ENCODE peak calls at places on chromosomes 16 and 17, in nine cellular contexts. One of them, this sample, is unnamed.

GRCh38 chr17:21373034-21373433 is 3.1 kb upstream of the KCNJ12 start:
- DNase-seq in breast epithelium: no peak
- DNase-seq in HCT116: no peak
- DNase-seq in H54: no peak
- DNase-seq in transverse colon: no peak
- DNase-seq in A549: no peak
- DNase-seq in GM12892: no peak
- DNase-seq in sigmoid colon: no peak
- DNase-seq in heart left ventricle: no peak
- DNase-seq in this sample: no peak

GRCh38 chr16:57534881-57535658 is 1.3 kb downstream of the CCDC102A start:
- DNase-seq in breast epithelium: peak; percentile 29
- DNase-seq in HCT116: no peak
- DNase-seq in H54: no peak
- DNase-seq in transverse colon: no peak
- DNase-seq in A549: no peak
- DNase-seq in GM12892: no peak
- DNase-seq in sigmoid colon: peak; percentile 64
- DNase-seq in heart left ventricle: no peak
- DNase-seq in this sample: no peak

GRCh38 chr16:79171504-79172240 is 428.9 kb downstream of the MAF start:
- DNase-seq in breast epithelium: no peak
- DNase-seq in HCT116: no peak
- DNase-seq in H54: no peak
- DNase-seq in transverse colon: no peak
- DNase-seq in A549: no peak
- DNase-seq in GM12892: no peak
- DNase-seq in sigmoid colon: no peak
- DNase-seq in heart left ventricle: no peak
- DNase-seq in this sample: no peak

GRCh38 chr17:6064855-6065254 is 5.3 kb upstream of the WSCD1 start:
- DNase-seq in breast epithelium: no peak
- DNase-seq in HCT116: no peak
- DNase-seq in H54: no peak
- DNase-seq in transverse colon: no peak
- DNase-seq in A549: no peak
- DNase-seq in GM12892: no peak
- DNase-seq in sigmoid colon: no peak
- DNase-seq in heart left ventricle: no peak
- DNase-seq in this sample: no peak

GRCh38 chr17:57707892-57708291 is 37.2 kb downstream of the CCDC182 start:
- DNase-seq in breast epithelium: no peak
- DNase-seq in HCT116: no peak
- DNase-seq in H54: no peak
- DNase-seq in transverse colon: no peak
- DNase-seq in A549: no peak
- DNase-seq in GM12892: no peak
- DNase-seq in sigmoid colon: no peak
- DNase-seq in heart left ventricle: no peak
- DNase-seq in this sample: peak; percentile 42

GRCh38 chr17:48893646-48894508 is 1.3 kb downstream of the ATP5MC1 start:
- DNase-seq in breast epithelium: no peak
- DNase-seq in HCT116: no peak
- DNase-seq in H54: no peak
- DNase-seq in transverse colon: no peak
- DNase-seq in A549: no peak
- DNase-seq in GM12892: no peak
- DNase-seq in sigmoid colon: no peak
- DNase-seq in heart left ventricle: no peak
- DNase-seq in this sample: no peak

GRCh38 chr17:57195790-57196460 is 60.4 kb upstream of the MSI2 start:
- DNase-seq in breast epithelium: peak; percentile 54
- DNase-seq in HCT116: no peak
- DNase-seq in H54: no peak
- DNase-seq in transverse colon: no peak
- DNase-seq in A549: no peak
- DNase-seq in GM12892: no peak
- DNase-seq in sigmoid colon: no peak
- DNase-seq in heart left ventricle: no peak
- DNase-seq in this sample: no peak

GRCh38 chr16:53726625-53727024 is 22.7 kb downstream of the FTO start:
- DNase-seq in breast epithelium: no peak
- DNase-seq in HCT116: no peak
- DNase-seq in H54: no peak
- DNase-seq in transverse colon: no peak
- DNase-seq in A549: no peak
- DNase-seq in GM12892: no peak
- DNase-seq in sigmoid colon: no peak
- DNase-seq in heart left ventricle: no peak
- DNase-seq in this sample: no peak

GRCh38 chr16:11447272-11447671 is 102.0 kb downstream of the RMI2 start:
- DNase-seq in breast epithelium: no peak
- DNase-seq in HCT116: no peak
- DNase-seq in H54: no peak
- DNase-seq in transverse colon: no peak
- DNase-seq in A549: no peak
- DNase-seq in GM12892: no peak
- DNase-seq in sigmoid colon: no peak
- DNase-seq in heart left ventricle: no peak
- DNase-seq in this sample: no peak

GRCh38 chr16:85952197-85952596 is 53.2 kb downstream of the IRF8 start:
- DNase-seq in breast epithelium: no peak
- DNase-seq in HCT116: no peak
- DNase-seq in H54: no peak
- DNase-seq in transverse colon: no peak
- DNase-seq in A549: no peak
- DNase-seq in GM12892: no peak
- DNase-seq in sigmoid colon: no peak
- DNase-seq in heart left ventricle: no peak
- DNase-seq in this sample: no peak

GRCh38 chr16:69328854-69329316 is 1.5 kb downstream of the PDF start:
- DNase-seq in breast epithelium: no peak
- DNase-seq in HCT116: no peak
- DNase-seq in H54: no peak
- DNase-seq in transverse colon: no peak
- DNase-seq in A549: no peak
- DNase-seq in GM12892: no peak
- DNase-seq in sigmoid colon: peak; percentile 39
- DNase-seq in heart left ventricle: no peak
- DNase-seq in this sample: no peak

GRCh38 chr17:80796430-80796861 is 195.2 kb upstream of the CHMP6 start:
- DNase-seq in breast epithelium: no peak
- DNase-seq in HCT116: no peak
- DNase-seq in H54: no peak
- DNase-seq in transverse colon: peak; percentile 44
- DNase-seq in A549: no peak
- DNase-seq in GM12892: no peak
- DNase-seq in sigmoid colon: peak; percentile 19
- DNase-seq in heart left ventricle: no peak
- DNase-seq in this sample: no peak
- TF ChIP-seq POLR2A in breast epithelium: no peak
- TF ChIP-seq POLR2A in HCT116: no peak
- TF ChIP-seq POLR2A in H54: no peak
- TF ChIP-seq POLR2A in transverse colon: no peak
- TF ChIP-seq POLR2A in A549: no peak
- TF ChIP-seq POLR2A in GM12892: no peak
- TF ChIP-seq POLR2A in sigmoid colon: no peak
- TF ChIP-seq POLR2A in heart left ventricle: no peak
- TF ChIP-seq POLR2A in this sample: no peak

DNA sequence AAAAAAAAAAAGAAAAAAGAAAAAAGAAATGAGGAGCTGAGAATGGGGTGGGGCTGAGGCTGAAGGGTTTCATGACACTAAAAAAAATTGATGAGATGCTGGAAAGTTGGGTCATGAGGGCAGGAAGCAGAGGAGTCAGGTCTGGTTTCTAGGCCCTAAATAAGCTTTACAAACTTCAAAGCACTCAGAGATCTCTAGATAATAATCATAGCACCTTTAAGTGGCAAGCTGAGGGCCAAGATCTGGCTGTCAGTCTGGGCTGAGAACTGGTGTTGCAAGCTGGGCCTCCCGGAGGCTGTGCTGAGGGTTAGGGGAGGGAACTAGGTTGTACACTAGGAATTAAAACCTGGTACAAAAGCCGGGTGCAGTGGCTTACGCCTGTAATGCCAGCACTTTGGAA is 6.4 kb downstream of the ZNF764 start:
- DNase-seq in breast epithelium: no peak
- DNase-seq in HCT116: no peak
- DNase-seq in H54: no peak
- DNase-seq in transverse colon: no peak
- DNase-seq in A549: no peak
- DNase-seq in GM12892: no peak
- DNase-seq in sigmoid colon: no peak
- DNase-seq in heart left ventricle: no peak
- DNase-seq in this sample: no peak
- TF ChIP-seq POLR2A in breast epithelium: no peak
- TF ChIP-seq POLR2A in HCT116: no peak
- TF ChIP-seq POLR2A in H54: no peak
- TF ChIP-seq POLR2A in transverse colon: no peak
- TF ChIP-seq POLR2A in A549: no peak
- TF ChIP-seq POLR2A in GM12892: no peak
- TF ChIP-seq POLR2A in sigmoid colon: no peak
- TF ChIP-seq POLR2A in heart left ventricle: no peak
- TF ChIP-seq POLR2A in this sample: no peak

DNA sequence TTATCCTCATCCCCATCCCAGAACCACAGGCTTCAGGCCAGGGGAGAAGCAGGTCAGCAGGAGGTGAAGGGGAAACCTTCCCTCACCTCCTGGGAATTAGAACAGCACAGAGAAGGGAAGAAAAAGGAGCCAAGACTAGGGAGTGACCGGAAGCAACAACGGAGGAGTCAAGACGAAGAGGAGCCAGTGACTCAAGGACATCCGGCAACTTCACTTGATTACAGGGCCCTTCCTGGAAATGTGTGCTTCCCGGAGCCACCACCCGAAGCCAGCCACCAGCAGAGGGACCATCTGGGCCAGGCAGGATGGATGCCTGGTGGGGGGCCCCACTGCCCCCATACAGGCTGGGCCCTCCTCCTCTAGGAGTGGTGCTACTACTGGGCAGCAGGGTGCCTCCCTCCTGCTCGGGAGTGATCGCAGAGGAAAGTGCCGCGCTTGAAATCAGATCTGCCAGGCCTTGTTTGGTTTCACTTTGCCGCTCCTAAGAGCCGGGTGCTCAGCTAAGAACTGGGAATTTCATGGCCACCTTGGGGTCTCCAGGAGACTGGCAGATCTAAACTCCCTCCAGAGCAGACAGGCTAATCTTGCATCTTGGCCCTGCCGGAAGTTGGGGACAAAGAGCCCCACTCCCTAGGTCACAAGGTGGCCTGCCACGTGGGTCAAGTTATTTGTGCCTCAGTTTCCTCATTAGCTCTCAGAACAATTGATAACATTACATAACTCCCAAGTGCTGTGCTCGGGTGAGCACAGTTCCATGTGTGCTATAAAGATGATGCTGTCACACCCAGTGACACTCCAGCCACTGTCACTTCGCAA is 6.6 kb downstream of the CDC42EP4 start:
- DNase-seq in breast epithelium: no peak
- DNase-seq in HCT116: peak; percentile 55
- DNase-seq in H54: peak; percentile 73
- DNase-seq in transverse colon: peak; percentile 65
- DNase-seq in A549: peak; percentile 71
- DNase-seq in GM12892: no peak
- DNase-seq in sigmoid colon: peak; percentile 84
- DNase-seq in heart left ventricle: peak; percentile 81
- DNase-seq in this sample: no peak
- TF ChIP-seq POLR2A in breast epithelium: no peak
- TF ChIP-seq POLR2A in HCT116: no peak
- TF ChIP-seq POLR2A in H54: peak; percentile 26
- TF ChIP-seq POLR2A in transverse colon: peak; percentile 41
- TF ChIP-seq POLR2A in A549: peak; percentile 24
- TF ChIP-seq POLR2A in GM12892: no peak
- TF ChIP-seq POLR2A in sigmoid colon: no peak
- TF ChIP-seq POLR2A in heart left ventricle: peak; percentile 14
- TF ChIP-seq POLR2A in this sample: peak; percentile 19

GRCh38 chr17:7219434-7219811 is 213 bp downstream of the DLG4 start:
- DNase-seq in breast epithelium: no peak
- DNase-seq in HCT116: no peak
- DNase-seq in H54: no peak
- DNase-seq in transverse colon: no peak
- DNase-seq in A549: no peak
- DNase-seq in GM12892: no peak
- DNase-seq in sigmoid colon: no peak
- DNase-seq in heart left ventricle: no peak
- DNase-seq in this sample: no peak

GRCh38 chr17:7218774-7219173 is 862 bp downstream of the DLG4 start:
- DNase-seq in breast epithelium: no peak
- DNase-seq in HCT116: no peak
- DNase-seq in H54: no peak
- DNase-seq in transverse colon: no peak
- DNase-seq in A549: no peak
- DNase-seq in GM12892: no peak
- DNase-seq in sigmoid colon: no peak
- DNase-seq in heart left ventricle: no peak
- DNase-seq in this sample: no peak

GRCh38 chr17:7221281-7222092 is 1.7 kb downstream of the ACADVL start:
- DNase-seq in breast epithelium: no peak
- DNase-seq in HCT116: no peak
- DNase-seq in H54: no peak
- DNase-seq in transverse colon: no peak
- DNase-seq in A549: no peak
- DNase-seq in GM12892: no peak
- DNase-seq in sigmoid colon: peak; percentile 63
- DNase-seq in heart left ventricle: no peak
- DNase-seq in this sample: no peak

GRCh38 chr17:7220593-7221280 is 999 bp downstream of the ACADVL start:
- DNase-seq in breast epithelium: peak; percentile 74
- DNase-seq in HCT116: no peak
- DNase-seq in H54: no peak
- DNase-seq in transverse colon: peak; percentile 77
- DNase-seq in A549: peak; percentile 92
- DNase-seq in GM12892: peak; percentile 57
- DNase-seq in sigmoid colon: peak; percentile 86
- DNase-seq in heart left ventricle: peak; percentile 60
- DNase-seq in this sample: peak; percentile 77

DNA sequence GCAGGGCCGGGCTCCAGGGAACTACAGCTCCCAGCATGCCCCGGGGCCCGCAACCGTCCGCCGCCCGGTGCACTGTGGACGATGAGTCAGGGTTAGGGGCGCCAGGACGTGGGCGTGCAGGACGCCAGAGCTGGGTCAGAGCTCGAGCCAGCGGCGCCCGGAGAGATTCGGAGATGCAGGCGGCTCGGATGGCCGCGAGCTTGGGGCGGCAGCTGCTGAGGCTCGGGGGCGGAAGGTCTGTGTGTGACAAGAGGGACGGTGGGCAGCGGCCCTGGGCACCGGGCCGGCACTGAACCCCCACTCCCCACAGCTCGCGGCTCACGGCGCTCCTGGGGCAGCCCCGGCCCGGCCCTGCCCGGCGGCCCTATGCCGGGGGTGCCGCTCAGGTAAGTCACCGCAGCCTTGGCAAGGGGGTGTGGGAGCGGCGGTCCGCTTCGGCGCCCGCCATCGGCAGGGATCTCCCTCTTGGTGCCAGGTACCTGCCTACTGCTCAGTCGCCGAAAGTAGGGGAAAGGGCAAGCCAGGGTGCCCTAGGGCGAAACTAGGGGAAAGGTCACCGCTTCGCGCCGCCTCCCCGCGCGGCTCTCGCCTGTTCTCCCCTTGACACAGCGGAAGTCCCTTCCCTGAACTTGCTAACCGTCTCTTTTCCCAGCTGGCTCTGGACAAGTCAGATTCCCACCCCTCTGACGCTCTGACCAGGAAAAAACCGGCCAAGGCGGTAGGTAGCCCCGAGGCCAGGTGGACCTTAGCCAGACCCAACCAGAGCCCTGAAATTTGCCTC is at the start of the genes ACADVL and DLG4:
- DNase-seq in breast epithelium: peak; percentile 96
- DNase-seq in HCT116: no peak
- DNase-seq in H54: peak; percentile 86
- DNase-seq in transverse colon: peak; percentile 93
- DNase-seq in A549: peak; percentile 96
- DNase-seq in GM12892: peak; percentile 95
- DNase-seq in sigmoid colon: peak; percentile 97
- DNase-seq in heart left ventricle: peak; percentile 94
- DNase-seq in this sample: peak; percentile 89
- TF ChIP-seq POLR2A in breast epithelium: peak; percentile 83
- TF ChIP-seq POLR2A in HCT116: peak; percentile 61
- TF ChIP-seq POLR2A in H54: peak; percentile 94
- TF ChIP-seq POLR2A in transverse colon: peak; percentile 74
- TF ChIP-seq POLR2A in A549: peak; percentile 88
- TF ChIP-seq POLR2A in GM12892: peak; percentile 67
- TF ChIP-seq POLR2A in sigmoid colon: peak; percentile 36
- TF ChIP-seq POLR2A in heart left ventricle: peak; percentile 93
- TF ChIP-seq POLR2A in this sample: peak; percentile 94

This sample was measured in gastrocnemius medialis.